ENCODE peak calls at places on chromosomes 11 and 22, in ten cellular contexts. J, Y, T, P, G, S, E, X, C and U are unnamed samples.

GRCh38 chr22:31556627-31557203 is 60.4 kb downstream of the SFI1 start:
- DNase-seq in J (peak; percentile 41), X (no peak), C (no peak), P (no peak), S (no peak), G (peak; percentile 20), T (peak; percentile 2), E (no peak), Y (peak; percentile 45), U (no peak)

GRCh38 chr11:115930886-115931537 is 426.8 kb upstream of the CADM1 start:
- DNase-seq in Y (no peak), E (no peak), C (no peak), P (no peak), T (no peak), X (no peak), S (no peak), J (no peak), G (no peak), U (no peak)

GRCh38 chr11:26442131-26442530 is 110.2 kb downstream of the ANO3 start:
- DNase-seq in S (no peak), P (no peak), E (no peak), Y (peak; percentile 14), T (no peak), X (no peak), J (no peak), G (no peak), C (no peak), U (no peak)

GRCh38 chr22:49853981-49854791 is 542 bp downstream of the ZBED4 start:
- DNase-seq in Y (peak; percentile 42), T (no peak), S (peak; percentile 18), C (no peak), P (no peak), E (no peak), X (peak; percentile 59), J (no peak), G (peak; percentile 56), U (no peak)

GRCh38 chr11:7514099-7514725 is 413 bp downstream of the PPFIBP2 start:
- DNase-seq in X (peak; percentile 51), S (peak; percentile 14), G (peak; percentile 56), J (peak; percentile 11), Y (no peak), P (no peak), T (no peak), E (no peak), C (peak; percentile 36), U (peak; percentile 62)

GRCh38 chr11:34620820-34621792 is at the start of gene EHF:
- DNase-seq in C (no peak), Y (no peak), S (no peak), P (no peak), T (no peak), G (no peak), J (no peak), E (no peak), X (peak; percentile 66), U (no peak)

GRCh38 chr11:76682681-76683080 is 12.1 kb upstream of the LRRC32 start:
- DNase-seq in S (no peak), C (no peak), P (no peak), X (no peak), Y (no peak), J (no peak), E (no peak), T (no peak), G (no peak), U (no peak)

GRCh38 chr22:41638124-41638523 is 17.0 kb downstream of the XRCC6 start:
- DNase-seq in S (no peak), T (no peak), P (no peak), Y (no peak), G (no peak), C (no peak), E (no peak), J (no peak), X (no peak), U (no peak)

GRCh38 chr11:127274328-127274676 is 273.7 kb upstream of the KIRREL3 start:
- DNase-seq in G (no peak), J (no peak), E (no peak), T (no peak), C (no peak), P (no peak), X (no peak), S (no peak), Y (no peak), U (no peak)